ENCODE peak calls at places on chromosomes 5 and 9, in eight cellular contexts. O, S, T, V, U, A, N and E are unnamed samples.

GRCh38 chr5:149160291-149160787 is 19.0 kb downstream of the ABLIM3 start:
- DNase-seq in N (no peak), A (no peak), S (no peak), O (no peak), U (no peak), T (no peak), V (no peak), E (no peak)

GRCh38 chr5:16616536-16617271 is at the start of gene RETREG1:
- DNase-seq in V (no peak), T (peak; percentile 25), A (no peak), N (peak; percentile 38), S (peak; percentile 71), U (peak; percentile 71), O (no peak), E (peak; percentile 15)

GRCh38 chr5:74542477-74542876 is 98.1 kb downstream of the ENC1 start:
- DNase-seq in U (no peak), S (no peak), N (no peak), T (no peak), A (no peak), O (no peak), V (no peak), E (peak; percentile 32)

GRCh38 chr5:82129723-82130285 is 148.3 kb downstream of the RPS23 start:
- DNase-seq in A (no peak), S (no peak), U (no peak), N (no peak), V (no peak), O (no peak), T (no peak), E (no peak)

GRCh38 chr9:93299418-93300174 is 115.7 kb downstream of the WNK2 start:
- DNase-seq in T (no peak), U (no peak), O (no peak), N (no peak), S (peak; percentile 84), V (no peak), A (no peak), E (no peak)

GRCh38 chr9:77541600-77541999 is 106.5 kb downstream of the GNA14 start:
- DNase-seq in S (no peak), N (no peak), O (no peak), U (no peak), A (no peak), T (no peak), V (no peak), E (no peak)

GRCh38 chr9:30982301-30982700 is 1402.1 kb upstream of the ACO1 start:
- DNase-seq in O (no peak), T (no peak), S (no peak), N (no peak), V (no peak), U (no peak), A (no peak), E (peak; percentile 82)

GRCh38 chr9:76519027-76519835 is 60.2 kb downstream of the GCNT1 start:
- DNase-seq in S (no peak), T (no peak), A (no peak), O (peak; percentile 30), N (no peak), V (no peak), U (no peak), E (peak; percentile 76)

GRCh38 chr5:149546974-149547373 is 4.3 kb downstream of the CSNK1A1 start:
- DNase-seq in O (no peak), S (no peak), U (no peak), A (no peak), T (no peak), V (no peak), N (no peak), E (peak; percentile 13)

GRCh38 chr9:33233659-33234335 is 6.2 kb upstream of the SPINK4 start:
- DNase-seq in V (peak; percentile 91), A (peak; percentile 75), U (no peak), N (no peak), O (peak; percentile 91), S (no peak), T (no peak), E (peak; percentile 87)

GRCh38 chr9:29564564-29564963 is 1991.3 kb upstream of the C9orf72 start:
- DNase-seq in S (no peak), U (no peak), A (no peak), T (no peak), N (no peak), V (no peak), O (no peak), E (no peak)

GRCh38 chr9:127452481-127453092 is 1.3 kb downstream of the LRSAM1 start:
- DNase-seq in T (no peak), N (peak; percentile 31), O (no peak), S (no peak), V (no peak), U (no peak), A (no peak), E (peak; percentile 25)

GRCh38 chr5:32159328-32160072 is 14.6 kb downstream of the GOLPH3 start:
- DNase-seq in V (no peak), S (no peak), T (no peak), U (no peak), N (no peak), A (no peak), O (no peak), E (no peak)

GRCh38 chr9:106796771-106797170 is 66.2 kb upstream of the ZNF462 start:
- DNase-seq in A (no peak), T (no peak), O (no peak), N (no peak), U (no peak), V (no peak), S (no peak), E (no peak)

GRCh38 chr9:22528485-22528884 is 81.9 kb downstream of the DMRTA1 start:
- DNase-seq in O (no peak), U (no peak), T (no peak), V (peak; percentile 11), N (no peak), A (no peak), S (peak; percentile 28), E (peak; percentile 7)

GRCh38 chr9:99078731-99079130 is 26.2 kb upstream of the TGFBR1 start:
- DNase-seq in S (no peak), A (no peak), N (no peak), V (no peak), O (no peak), T (no peak), U (no peak), E (no peak)

GRCh38 chr5:35415305-35415704 is 185.0 kb upstream of the PRLR start:
- DNase-seq in O (no peak), S (no peak), V (no peak), N (no peak), T (no peak), A (no peak), U (no peak), E (no peak)

GRCh38 chr9:83034026-83034425 is 28.9 kb downstream of the RASEF start:
- DNase-seq in S (no peak), N (no peak), A (no peak), T (no peak), O (peak; percentile 30), V (no peak), U (no peak), E (peak; percentile 63)

GRCh38 chr5:141742866-141743651 is 61.0 kb upstream of the ARAP3 start:
- DNase-seq in O (peak; percentile 7), N (no peak), V (no peak), A (no peak), T (peak; percentile 14), S (peak; percentile 35), U (peak; percentile 17), E (peak; percentile 48)

GRCh38 chr9:91274950-91275349 is 86.8 kb downstream of the AUH start:
- DNase-seq in V (no peak), O (no peak), A (no peak), T (no peak), N (no peak), U (no peak), S (no peak), E (no peak)

GRCh38 chr5:43627028-43627427 is 24.0 kb downstream of the NNT start:
- DNase-seq in V (no peak), S (peak; percentile 68), U (no peak), N (peak; percentile 23), O (peak; percentile 62), A (no peak), T (peak; percentile 18), E (peak; percentile 84)

GRCh38 chr9:14326264-14326826 is 12.4 kb upstream of the NFIB start:
- DNase-seq in V (no peak), O (peak; percentile 16), N (no peak), U (no peak), A (no peak), S (no peak), T (peak; percentile 17), E (peak; percentile 73)

GRCh38 chr5:6762697-6763096 is 49.5 kb downstream of the TENT4A start:
- DNase-seq in T (no peak), O (no peak), V (no peak), A (no peak), U (no peak), S (no peak), N (no peak), E (no peak)

GRCh38 chr9:27117489-27118135 is 8.6 kb downstream of the TEK start:
- DNase-seq in S (no peak), V (no peak), N (no peak), A (no peak), O (peak; percentile 34), U (no peak), T (no peak), E (peak; percentile 19)

GRCh38 chr5:88734983-88735382 is 148.0 kb downstream of the MEF2C start:
- DNase-seq in V (no peak), U (peak; percentile 42), A (no peak), S (no peak), T (peak; percentile 82), N (no peak), O (no peak), E (no peak)
- H3K4me3 ChIP-seq in V (no peak overlapping the region), U (no peak overlapping the region), A (no peak overlapping the region), S (no peak overlapping the region), T (peak overlapping the region; percentile 45), N (no peak overlapping the region), O (no peak overlapping the region), E (no peak overlapping the region)

GRCh38 chr5:160757194-160757593 is 94.8 kb downstream of the ATP10B start:
- DNase-seq in O (no peak), A (no peak), V (no peak), U (no peak), T (no peak), N (no peak), S (no peak), E (no peak)
- TF ChIP-seq CTCF in O (no peak), A (no peak), V (no peak), U (no peak), T (no peak), N (no peak), S (no peak), E (no peak)

GRCh38 chr9:89046832-89047231 is 55.6 kb downstream of the S1PR3 start:
- DNase-seq in N (no peak), S (no peak), A (no peak), T (no peak), U (no peak), O (no peak), V (no peak), E (peak; percentile 28)
- H3K4me3 ChIP-seq in N (no peak overlapping the region), S (no peak overlapping the region), A (no peak overlapping the region), T (no peak overlapping the region), U (no peak overlapping the region), O (no peak overlapping the region), V (no peak overlapping the region), E (no peak overlapping the region)

DNA sequence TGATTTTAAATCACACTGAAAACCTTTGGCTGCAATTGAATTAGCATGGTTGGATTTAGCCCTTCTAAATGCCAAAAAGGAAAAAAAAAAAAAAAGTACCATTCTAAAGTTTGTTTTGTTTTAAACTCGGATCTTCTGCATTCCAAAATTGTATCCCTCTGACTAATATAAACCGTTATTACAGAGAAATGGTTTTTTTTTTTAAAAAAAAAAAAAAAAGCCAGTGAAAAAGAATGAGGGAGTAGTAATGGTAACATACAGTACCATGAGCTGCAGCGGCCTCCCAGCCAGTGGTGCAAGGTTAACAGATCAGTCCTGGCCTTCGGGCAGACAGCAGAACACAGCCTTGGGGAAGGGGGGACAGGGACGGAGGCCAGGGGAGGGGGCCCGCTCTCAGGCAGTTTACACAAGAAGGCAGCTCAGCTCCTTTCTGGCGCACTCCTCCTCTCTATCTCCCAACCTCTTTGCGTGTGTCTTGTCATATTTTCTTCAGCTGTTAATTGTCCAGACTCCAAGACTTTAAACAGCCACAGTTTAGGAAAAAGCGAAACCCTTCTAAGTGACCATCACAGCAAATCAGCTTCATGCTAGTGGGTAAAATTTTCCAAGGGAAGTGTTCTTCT is 165.9 kb downstream of the BNC2 start:
- DNase-seq in T (no peak), A (no peak), V (peak; percentile 55), N (peak; percentile 67), S (no peak), O (peak; percentile 65), U (no peak), E (peak; percentile 84)
- TF ChIP-seq CTCF in T (no peak), A (no peak), V (no peak), N (no peak), S (no peak), O (no peak), U (no peak), E (peak; percentile 10)